ENCODE peak calls at places on chromosome 11, in six cellular contexts. One of them, this sample, is unnamed.

GRCh38 chr11:131099746-131100145 is 183.5 kb upstream of the SNX19 start:
- DNase-seq in pancreas: no peak
- DNase-seq in WERI-Rb-1: no peak
- DNase-seq in astrocyte of the spinal cord: peak
- DNase-seq in AG04450: no peak
- DNase-seq in fibroblast of pulmonary artery: no peak
- DNase-seq in this sample: no peak

GRCh38 chr11:116712428-116712827 is 60.4 kb downstream of the BUD13 start:
- DNase-seq in pancreas: no peak
- DNase-seq in fibroblast of pulmonary artery: no peak
- DNase-seq in astrocyte of the spinal cord: no peak
- DNase-seq in WERI-Rb-1: peak
- DNase-seq in AG04450: no peak
- DNase-seq in this sample: no peak

GRCh38 chr11:126113515-126113957 is 50.9 kb upstream of the CDON start:
- DNase-seq in pancreas: peak
- DNase-seq in astrocyte of the spinal cord: peak
- DNase-seq in fibroblast of pulmonary artery: peak
- DNase-seq in AG04450: peak
- DNase-seq in WERI-Rb-1: peak
- DNase-seq in this sample: peak

GRCh38 chr11:16889905-16890304 is 124.3 kb downstream of the PLEKHA7 start:
- DNase-seq in AG04450: no peak
- DNase-seq in astrocyte of the spinal cord: no peak
- DNase-seq in pancreas: no peak
- DNase-seq in fibroblast of pulmonary artery: no peak
- DNase-seq in WERI-Rb-1: no peak
- DNase-seq in this sample: no peak

GRCh38 chr11:8757047-8757446 is 74.5 kb downstream of the RPL27A start:
- DNase-seq in astrocyte of the spinal cord: peak
- DNase-seq in WERI-Rb-1: no peak
- DNase-seq in AG04450: no peak
- DNase-seq in fibroblast of pulmonary artery: no peak
- DNase-seq in pancreas: no peak
- DNase-seq in this sample: peak

GRCh38 chr11:8822476-8822875 is 88.5 kb upstream of the AKIP1 start:
- DNase-seq in pancreas: no peak
- DNase-seq in astrocyte of the spinal cord: no peak
- DNase-seq in WERI-Rb-1: no peak
- DNase-seq in fibroblast of pulmonary artery: no peak
- DNase-seq in AG04450: no peak
- DNase-seq in this sample: no peak

GRCh38 chr11:101435406-101435805 is 148.4 kb downstream of the TRPC6 start:
- DNase-seq in pancreas: no peak
- DNase-seq in astrocyte of the spinal cord: no peak
- DNase-seq in AG04450: no peak
- DNase-seq in fibroblast of pulmonary artery: no peak
- DNase-seq in WERI-Rb-1: no peak
- DNase-seq in this sample: no peak

GRCh38 chr11:28049338-28050216 is 58.4 kb downstream of the KIF18A start:
- DNase-seq in fibroblast of pulmonary artery: peak
- DNase-seq in AG04450: no peak
- DNase-seq in astrocyte of the spinal cord: peak
- DNase-seq in WERI-Rb-1: no peak
- DNase-seq in pancreas: no peak
- DNase-seq in this sample: peak

GRCh38 chr11:116373545-116373944 is 399.2 kb downstream of the BUD13 start:
- DNase-seq in astrocyte of the spinal cord: peak
- DNase-seq in WERI-Rb-1: no peak
- DNase-seq in pancreas: no peak
- DNase-seq in fibroblast of pulmonary artery: no peak
- DNase-seq in AG04450: no peak
- DNase-seq in this sample: no peak

GRCh38 chr11:66986178-66986545 is 11.1 kb downstream of the C11orf86 start:
- DNase-seq in pancreas: no peak
- DNase-seq in astrocyte of the spinal cord: no peak
- DNase-seq in AG04450: no peak
- DNase-seq in WERI-Rb-1: no peak
- DNase-seq in fibroblast of pulmonary artery: no peak
- DNase-seq in this sample: no peak

GRCh38 chr11:121928597-121929580 is 187.1 kb downstream of the BLID start:
- DNase-seq in fibroblast of pulmonary artery: no peak
- DNase-seq in WERI-Rb-1: no peak
- DNase-seq in AG04450: no peak
- DNase-seq in astrocyte of the spinal cord: no peak
- DNase-seq in pancreas: no peak
- DNase-seq in this sample: no peak

GRCh38 chr11:45156201-45156600 is 9.8 kb downstream of the PRDM11 start:
- DNase-seq in AG04450: no peak
- DNase-seq in astrocyte of the spinal cord: no peak
- DNase-seq in WERI-Rb-1: no peak
- DNase-seq in pancreas: no peak
- DNase-seq in fibroblast of pulmonary artery: no peak
- DNase-seq in this sample: no peak

GRCh38 chr11:10023202-10023601 is 270.8 kb downstream of the SBF2 start:
- DNase-seq in astrocyte of the spinal cord: peak
- DNase-seq in fibroblast of pulmonary artery: no peak
- DNase-seq in pancreas: no peak
- DNase-seq in AG04450: peak
- DNase-seq in WERI-Rb-1: no peak
- DNase-seq in this sample: no peak

GRCh38 chr11:117823941-117824420 is 563 bp downstream of the FXYD2 start:
- DNase-seq in AG04450: no peak
- DNase-seq in astrocyte of the spinal cord: peak
- DNase-seq in fibroblast of pulmonary artery: peak
- DNase-seq in WERI-Rb-1: peak
- DNase-seq in pancreas: peak
- DNase-seq in this sample: peak

DNA sequence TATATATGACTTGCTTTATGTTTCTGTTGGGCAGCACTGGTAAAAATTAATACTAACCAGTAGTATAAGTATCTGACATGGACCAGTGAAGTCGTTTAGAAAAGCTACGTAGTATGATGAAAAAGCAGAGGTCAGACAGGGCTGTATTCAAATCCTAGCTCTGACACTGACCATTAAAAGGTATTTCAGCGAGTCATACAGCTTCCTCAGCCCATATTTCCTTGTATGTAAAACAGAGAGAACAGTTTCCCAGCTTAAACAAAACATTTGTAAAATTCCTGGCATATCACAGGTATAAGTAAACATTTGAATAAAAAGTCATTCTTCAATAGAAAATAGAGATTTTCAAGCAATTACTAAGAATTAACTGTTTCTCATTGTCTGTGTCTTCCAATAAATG is 4.2 kb downstream of the NOX4 start:
- DNase-seq in astrocyte of the spinal cord: peak
- DNase-seq in WERI-Rb-1: no peak
- DNase-seq in AG04450: no peak
- DNase-seq in fibroblast of pulmonary artery: peak
- DNase-seq in pancreas: no peak
- DNase-seq in this sample: peak
- H3K4me3 ChIP-seq in astrocyte of the spinal cord: no peak
- H3K4me3 ChIP-seq in WERI-Rb-1: no peak
- H3K4me3 ChIP-seq in AG04450: no peak
- H3K4me3 ChIP-seq in fibroblast of pulmonary artery: no peak
- H3K4me3 ChIP-seq in pancreas: no peak
- H3K4me3 ChIP-seq in this sample: no peak

GRCh38 chr11:78570031-78570430 is 4.6 kb downstream of the NARS2 start:
- DNase-seq in AG04450: no peak
- DNase-seq in WERI-Rb-1: no peak
- DNase-seq in pancreas: no peak
- DNase-seq in fibroblast of pulmonary artery: no peak
- DNase-seq in astrocyte of the spinal cord: no peak
- DNase-seq in this sample: no peak

GRCh38 chr11:78564889-78565467 is 9.7 kb downstream of the NARS2 start:
- DNase-seq in fibroblast of pulmonary artery: peak
- DNase-seq in astrocyte of the spinal cord: no peak
- DNase-seq in WERI-Rb-1: no peak
- DNase-seq in pancreas: no peak
- DNase-seq in AG04450: no peak
- DNase-seq in this sample: no peak

GRCh38 chr11:78564037-78564888 is 10.4 kb downstream of the NARS2 start:
- DNase-seq in AG04450: peak
- DNase-seq in astrocyte of the spinal cord: peak
- DNase-seq in fibroblast of pulmonary artery: peak
- DNase-seq in WERI-Rb-1: peak
- DNase-seq in pancreas: no peak
- DNase-seq in this sample: peak

GRCh38 chr11:78562398-78562797 is 12.3 kb downstream of the NARS2 start:
- DNase-seq in fibroblast of pulmonary artery: peak
- DNase-seq in WERI-Rb-1: no peak
- DNase-seq in astrocyte of the spinal cord: peak
- DNase-seq in AG04450: no peak
- DNase-seq in pancreas: no peak
- DNase-seq in this sample: peak

DNA sequence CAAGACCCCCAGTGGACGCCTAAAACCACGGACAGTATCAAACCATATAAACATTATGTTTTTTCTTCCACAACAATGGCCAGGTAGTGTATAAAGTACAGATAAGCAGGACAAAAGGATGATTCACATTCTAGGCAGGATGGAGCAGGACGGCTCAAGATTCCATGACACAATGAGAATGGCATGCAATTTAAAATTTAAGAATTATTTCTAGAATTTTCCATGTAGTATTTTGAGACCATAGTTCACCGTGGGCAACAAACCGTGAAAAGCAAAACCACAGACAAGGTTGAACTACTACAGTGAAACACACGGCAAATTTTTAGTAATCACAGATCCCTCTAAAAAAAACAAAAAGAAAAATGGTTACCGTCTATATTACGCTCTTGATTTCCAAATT is 7.5 kb downstream of the NARS2 start:
- DNase-seq in AG04450: no peak
- DNase-seq in fibroblast of pulmonary artery: peak
- DNase-seq in WERI-Rb-1: no peak
- DNase-seq in astrocyte of the spinal cord: peak
- DNase-seq in pancreas: no peak
- DNase-seq in this sample: peak
- TF ChIP-seq CTCF in AG04450: no peak
- TF ChIP-seq CTCF in fibroblast of pulmonary artery: no peak
- TF ChIP-seq CTCF in WERI-Rb-1: no peak
- TF ChIP-seq CTCF in astrocyte of the spinal cord: no peak
- TF ChIP-seq CTCF in pancreas: no peak
- TF ChIP-seq CTCF in this sample: no peak

GRCh38 chr11:90135016-90135415 is 553 bp downstream of the NAALAD2 start:
- DNase-seq in pancreas: no peak
- DNase-seq in fibroblast of pulmonary artery: peak
- DNase-seq in astrocyte of the spinal cord: peak
- DNase-seq in AG04450: no peak
- DNase-seq in WERI-Rb-1: no peak
- DNase-seq in this sample: no peak
- H3K4me3 ChIP-seq in pancreas: peak
- H3K4me3 ChIP-seq in fibroblast of pulmonary artery: peak
- H3K4me3 ChIP-seq in astrocyte of the spinal cord: peak
- H3K4me3 ChIP-seq in AG04450: peak
- H3K4me3 ChIP-seq in WERI-Rb-1: peak
- H3K4me3 ChIP-seq in this sample: peak

DNA sequence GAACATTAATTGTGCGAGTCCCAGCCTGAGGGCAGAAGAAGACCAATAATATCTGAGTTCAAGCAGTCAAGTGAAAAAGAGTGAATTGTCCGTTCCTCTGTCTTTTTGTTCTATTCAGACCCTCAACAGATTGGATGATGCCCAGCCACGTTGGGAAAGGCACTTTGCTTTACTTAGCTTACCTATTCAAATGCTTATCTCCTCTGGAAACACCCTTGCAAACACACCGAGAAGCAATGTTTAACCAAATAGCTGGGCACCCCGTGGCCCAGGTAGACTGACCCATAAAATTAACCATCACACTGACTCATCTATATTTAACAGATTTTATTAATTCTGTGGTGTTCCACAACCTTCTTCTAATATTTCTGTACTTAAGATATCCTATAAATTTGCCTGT is 9.3 kb downstream of the OOSP4A start:
- DNase-seq in AG04450: no peak
- DNase-seq in fibroblast of pulmonary artery: no peak
- DNase-seq in pancreas: no peak
- DNase-seq in astrocyte of the spinal cord: no peak
- DNase-seq in WERI-Rb-1: no peak
- DNase-seq in this sample: no peak
- TF ChIP-seq CTCF in AG04450: no peak
- TF ChIP-seq CTCF in fibroblast of pulmonary artery: no peak
- TF ChIP-seq CTCF in pancreas: no peak
- TF ChIP-seq CTCF in astrocyte of the spinal cord: no peak
- TF ChIP-seq CTCF in WERI-Rb-1: no peak
- TF ChIP-seq CTCF in this sample: no peak

GRCh38 chr11:36251716-36252307 is 37.4 kb downstream of the COMMD9 start:
- DNase-seq in pancreas: no peak
- DNase-seq in fibroblast of pulmonary artery: no peak
- DNase-seq in WERI-Rb-1: no peak
- DNase-seq in astrocyte of the spinal cord: no peak
- DNase-seq in AG04450: no peak
- DNase-seq in this sample: no peak

GRCh38 chr11:36254739-36255138 is 34.5 kb downstream of the COMMD9 start:
- DNase-seq in fibroblast of pulmonary artery: peak
- DNase-seq in WERI-Rb-1: no peak
- DNase-seq in AG04450: no peak
- DNase-seq in astrocyte of the spinal cord: no peak
- DNase-seq in pancreas: no peak
- DNase-seq in this sample: peak

GRCh38 chr11:36247493-36247892 is 41.7 kb downstream of the COMMD9 start:
- DNase-seq in WERI-Rb-1: no peak
- DNase-seq in pancreas: no peak
- DNase-seq in fibroblast of pulmonary artery: no peak
- DNase-seq in astrocyte of the spinal cord: no peak
- DNase-seq in AG04450: no peak
- DNase-seq in this sample: no peak

GRCh38 chr11:36253238-36253637 is 36.0 kb downstream of the COMMD9 start:
- DNase-seq in astrocyte of the spinal cord: no peak
- DNase-seq in pancreas: no peak
- DNase-seq in AG04450: no peak
- DNase-seq in WERI-Rb-1: peak
- DNase-seq in fibroblast of pulmonary artery: no peak
- DNase-seq in this sample: no peak

DNA sequence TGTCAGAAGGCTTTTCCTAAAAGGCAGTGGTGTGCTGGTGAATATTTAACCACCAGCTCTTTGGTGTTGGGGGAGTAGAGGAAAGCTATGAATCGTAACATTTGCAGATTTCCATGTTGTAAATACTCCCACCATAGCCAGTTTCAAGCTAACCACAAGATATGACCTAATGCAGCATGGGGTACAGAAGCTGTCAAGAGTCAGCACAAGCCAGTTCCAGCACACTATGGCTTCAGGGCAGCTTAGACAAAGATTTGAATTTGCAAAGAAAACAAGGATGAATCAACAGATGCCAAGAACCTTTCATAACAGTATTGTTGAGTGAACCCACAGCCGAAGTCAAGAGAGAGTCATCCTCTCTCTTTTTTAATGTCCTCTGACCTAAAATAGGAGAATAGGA is 40.0 kb downstream of the COMMD9 start:
- DNase-seq in WERI-Rb-1: no peak
- DNase-seq in AG04450: peak
- DNase-seq in astrocyte of the spinal cord: peak
- DNase-seq in pancreas: no peak
- DNase-seq in fibroblast of pulmonary artery: peak
- DNase-seq in this sample: peak
- H3K4me3 ChIP-seq in WERI-Rb-1: no peak
- H3K4me3 ChIP-seq in AG04450: no peak
- H3K4me3 ChIP-seq in astrocyte of the spinal cord: no peak
- H3K4me3 ChIP-seq in pancreas: no peak
- H3K4me3 ChIP-seq in fibroblast of pulmonary artery: no peak
- H3K4me3 ChIP-seq in this sample: no peak